ENCODE peak calls at places on chromosome 1, in four cellular contexts. J, Q, H and S are unnamed samples.
A peak's percentile ranks its signal among the peaks of the same experiment; 100 is the strongest.

GRCh38 chr1:116909511-116910378 is at the start of gene PTGFRN:
- DNase-seq in J (peak; percentile 77), Q (no peak), H (no peak), S (peak; percentile 83)

GRCh38 chr1:175834597-175834996 is 91.2 kb upstream of the TNR start:
- DNase-seq in J (no peak), Q (no peak), H (no peak), S (no peak)

GRCh38 chr1:40949563-40949962 is 29.9 kb upstream of the CTPS1 start:
- DNase-seq in J (no peak), Q (no peak), H (no peak), S (no peak)

GRCh38 chr1:229199892-229200291 is 71.0 kb upstream of the RAB4A start:
- DNase-seq in J (no peak), Q (no peak), H (no peak), S (peak; percentile 42)

GRCh38 chr1:24683713-24684162 is 40.6 kb downstream of the SRRM1 start:
- DNase-seq in J (no peak), Q (no peak), H (no peak), S (no peak)

GRCh38 chr1:36447450-36447849 is 2.8 kb downstream of the OSCP1 start:
- DNase-seq in J (no peak), Q (no peak), H (no peak), S (no peak)

GRCh38 chr1:168261390-168261789 is 19.3 kb upstream of the TBX19 start:
- DNase-seq in J (no peak), Q (no peak), H (no peak), S (no peak)

GRCh38 chr1:20480261-20481157 is 5.5 kb downstream of the CAMK2N1 start:
- DNase-seq in J (no peak), Q (no peak), H (no peak), S (no peak)

GRCh38 chr1:88700383-88701013 is 16.4 kb downstream of the PKN2 start:
- DNase-seq in J (no peak), Q (no peak), H (no peak), S (no peak)